ENCODE peak calls at places on chromosome 14, in five cellular contexts. One of them, this sample, is unnamed.
A peak's percentile ranks its signal among the peaks of the same experiment; 100 is the strongest.

GRCh38 chr14:59739794-59740193 is 130.8 kb downstream of the RTN1 start:
- DNase-seq in lower lobe of right lung: peak; percentile 56
- DNase-seq in foreskin fibroblast: no peak
- DNase-seq in HFFc6: no peak
- DNase-seq in endothelial cell: no peak
- DNase-seq in this sample: no peak

GRCh38 chr14:98816718-98817117 is 455.3 kb downstream of the BCL11B start:
- DNase-seq in lower lobe of right lung: no peak
- DNase-seq in foreskin fibroblast: no peak
- DNase-seq in HFFc6: no peak
- DNase-seq in endothelial cell: no peak
- DNase-seq in this sample: no peak

GRCh38 chr14:101126376-101127130 is 223.0 kb upstream of the RTL1 start:
- DNase-seq in lower lobe of right lung: no peak
- DNase-seq in foreskin fibroblast: no peak
- DNase-seq in HFFc6: no peak
- DNase-seq in endothelial cell: no peak
- DNase-seq in this sample: no peak

GRCh38 chr14:77245820-77246219 is 25.2 kb downstream of the NGB start:
- DNase-seq in lower lobe of right lung: no peak
- DNase-seq in foreskin fibroblast: no peak
- DNase-seq in HFFc6: no peak
- DNase-seq in endothelial cell: no peak
- DNase-seq in this sample: no peak

GRCh38 chr14:58587271-58587670 is 50.5 kb upstream of the DACT1 start:
- DNase-seq in lower lobe of right lung: no peak
- DNase-seq in foreskin fibroblast: peak; percentile 7
- DNase-seq in HFFc6: peak; percentile 57
- DNase-seq in endothelial cell: no peak
- DNase-seq in this sample: no peak

GRCh38 chr14:78142994-78143393 is 27.2 kb upstream of the NRXN3 start:
- DNase-seq in lower lobe of right lung: no peak
- DNase-seq in foreskin fibroblast: no peak
- DNase-seq in HFFc6: no peak
- DNase-seq in endothelial cell: no peak
- DNase-seq in this sample: no peak

GRCh38 chr14:101509730-101510371 is 51.4 kb upstream of the DIO3 start:
- DNase-seq in lower lobe of right lung: peak; percentile 26
- DNase-seq in foreskin fibroblast: no peak
- DNase-seq in HFFc6: no peak
- DNase-seq in endothelial cell: no peak
- DNase-seq in this sample: no peak

GRCh38 chr14:78202178-78202577 is 32.0 kb downstream of the NRXN3 start:
- DNase-seq in lower lobe of right lung: no peak
- DNase-seq in foreskin fibroblast: no peak
- DNase-seq in HFFc6: no peak
- DNase-seq in endothelial cell: no peak
- DNase-seq in this sample: no peak

GRCh38 chr14:105180598-105181528 is at the start of gene NUDT14:
- DNase-seq in lower lobe of right lung: peak; percentile 87
- DNase-seq in foreskin fibroblast: peak; percentile 46
- DNase-seq in HFFc6: peak; percentile 14
- DNase-seq in endothelial cell: peak; percentile 78
- DNase-seq in this sample: no peak

GRCh38 chr14:53458368-53458814 is 305.3 kb upstream of the DDHD1 start:
- DNase-seq in lower lobe of right lung: no peak
- DNase-seq in foreskin fibroblast: peak; percentile 44
- DNase-seq in HFFc6: peak; percentile 61
- DNase-seq in endothelial cell: no peak
- DNase-seq in this sample: peak; percentile 47

GRCh38 chr14:85934886-85935254 is 404.9 kb downstream of the FLRT2 start:
- DNase-seq in lower lobe of right lung: no peak
- DNase-seq in foreskin fibroblast: no peak
- DNase-seq in HFFc6: no peak
- DNase-seq in endothelial cell: no peak
- DNase-seq in this sample: no peak

GRCh38 chr14:28671425-28671824 is 95.2 kb upstream of the FOXG1 start:
- DNase-seq in lower lobe of right lung: no peak
- DNase-seq in foreskin fibroblast: peak; percentile 9
- DNase-seq in HFFc6: no peak
- DNase-seq in endothelial cell: no peak
- DNase-seq in this sample: no peak

GRCh38 chr14:96635850-96636249 is 133.7 kb downstream of the PAPOLA start:
- DNase-seq in lower lobe of right lung: no peak
- DNase-seq in foreskin fibroblast: no peak
- DNase-seq in HFFc6: no peak
- DNase-seq in endothelial cell: no peak
- DNase-seq in this sample: no peak

GRCh38 chr14:35205737-35206136 is 83.4 kb downstream of the PRORP start:
- DNase-seq in lower lobe of right lung: no peak
- DNase-seq in foreskin fibroblast: no peak
- DNase-seq in HFFc6: no peak
- DNase-seq in endothelial cell: no peak
- DNase-seq in this sample: no peak

GRCh38 chr14:58104808-58105207 is 47.2 kb downstream of the ARMH4 start:
- DNase-seq in lower lobe of right lung: no peak
- DNase-seq in foreskin fibroblast: peak; percentile 45
- DNase-seq in HFFc6: peak; percentile 74
- DNase-seq in endothelial cell: no peak
- DNase-seq in this sample: peak; percentile 49

GRCh38 chr14:52033131-52033642 is 35.7 kb downstream of the NID2 start:
- DNase-seq in lower lobe of right lung: no peak
- DNase-seq in foreskin fibroblast: peak; percentile 69
- DNase-seq in HFFc6: peak; percentile 65
- DNase-seq in endothelial cell: no peak
- DNase-seq in this sample: peak; percentile 75

GRCh38 chr14:67555518-67556090 is 22.5 kb downstream of the PLEKHH1 start:
- DNase-seq in lower lobe of right lung: no peak
- DNase-seq in foreskin fibroblast: no peak
- DNase-seq in HFFc6: no peak
- DNase-seq in endothelial cell: no peak
- DNase-seq in this sample: no peak

GRCh38 chr14:32201196-32201815 is 539 bp upstream of the RNU6-7 start:
- DNase-seq in lower lobe of right lung: peak; percentile 91
- DNase-seq in foreskin fibroblast: no peak
- DNase-seq in HFFc6: no peak
- DNase-seq in endothelial cell: peak; percentile 87
- DNase-seq in this sample: no peak

GRCh38 chr14:34252227-34252626 is 209.8 kb downstream of the SPTSSA start:
- DNase-seq in lower lobe of right lung: no peak
- DNase-seq in foreskin fibroblast: no peak
- DNase-seq in HFFc6: no peak
- DNase-seq in endothelial cell: no peak
- DNase-seq in this sample: no peak

GRCh38 chr14:20478915-20479314 is 9.7 kb downstream of the PNP start:
- DNase-seq in lower lobe of right lung: no peak
- DNase-seq in foreskin fibroblast: no peak
- DNase-seq in HFFc6: no peak
- DNase-seq in endothelial cell: no peak
- DNase-seq in this sample: no peak

GRCh38 chr14:50795127-50795526 is 35.8 kb downstream of the NIN start:
- DNase-seq in lower lobe of right lung: no peak
- DNase-seq in foreskin fibroblast: no peak
- DNase-seq in HFFc6: no peak
- DNase-seq in endothelial cell: no peak
- DNase-seq in this sample: no peak

GRCh38 chr14:26960049-26960688 is 362.3 kb upstream of the NOVA1 start:
- DNase-seq in lower lobe of right lung: no peak
- DNase-seq in foreskin fibroblast: no peak
- DNase-seq in HFFc6: no peak
- DNase-seq in endothelial cell: peak; percentile 6
- DNase-seq in this sample: no peak

GRCh38 chr14:44893535-44893934 is 68.2 kb downstream of the KLHL28 start:
- DNase-seq in lower lobe of right lung: no peak
- DNase-seq in foreskin fibroblast: no peak
- DNase-seq in HFFc6: no peak
- DNase-seq in endothelial cell: no peak
- DNase-seq in this sample: no peak

GRCh38 chr14:76923422-76924362 is 97.5 kb downstream of the LRRC74A start:
- DNase-seq in lower lobe of right lung: no peak
- DNase-seq in foreskin fibroblast: no peak
- DNase-seq in HFFc6: no peak
- DNase-seq in endothelial cell: no peak
- DNase-seq in this sample: no peak

GRCh38 chr14:61489002-61489401 is 167.6 kb downstream of the PRKCH start:
- DNase-seq in lower lobe of right lung: no peak
- DNase-seq in foreskin fibroblast: no peak
- DNase-seq in HFFc6: no peak
- DNase-seq in endothelial cell: no peak
- DNase-seq in this sample: no peak

GRCh38 chr14:102601378-102601925 is 9.0 kb downstream of the RCOR1 start:
- DNase-seq in lower lobe of right lung: no peak
- DNase-seq in foreskin fibroblast: no peak
- DNase-seq in HFFc6: no peak
- DNase-seq in endothelial cell: no peak
- DNase-seq in this sample: no peak

GRCh38 chr14:54570651-54571415 is 3.9 kb downstream of the SAMD4A start:
- DNase-seq in lower lobe of right lung: no peak
- DNase-seq in foreskin fibroblast: peak; percentile 83
- DNase-seq in HFFc6: peak; percentile 89
- DNase-seq in endothelial cell: no peak
- DNase-seq in this sample: no peak

GRCh38 chr14:54574528-54574927 is 7.6 kb downstream of the SAMD4A start:
- DNase-seq in lower lobe of right lung: no peak
- DNase-seq in foreskin fibroblast: no peak
- DNase-seq in HFFc6: no peak
- DNase-seq in endothelial cell: no peak
- DNase-seq in this sample: no peak

GRCh38 chr14:54568821-54569591 is 2.1 kb downstream of the SAMD4A start:
- DNase-seq in lower lobe of right lung: no peak
- DNase-seq in foreskin fibroblast: no peak
- DNase-seq in HFFc6: no peak
- DNase-seq in endothelial cell: no peak
- DNase-seq in this sample: no peak

GRCh38 chr14:54570047-54570446 is 3.1 kb downstream of the SAMD4A start:
- DNase-seq in lower lobe of right lung: no peak
- DNase-seq in foreskin fibroblast: no peak
- DNase-seq in HFFc6: no peak
- DNase-seq in endothelial cell: no peak
- DNase-seq in this sample: no peak

GRCh38 chr14:54572316-54572715 is 5.4 kb downstream of the SAMD4A start:
- DNase-seq in lower lobe of right lung: no peak
- DNase-seq in foreskin fibroblast: no peak
- DNase-seq in HFFc6: no peak
- DNase-seq in endothelial cell: peak; percentile 45
- DNase-seq in this sample: no peak
- TF ChIP-seq CTCF in lower lobe of right lung: peak; percentile 45
- TF ChIP-seq CTCF in foreskin fibroblast: peak; percentile 31
- TF ChIP-seq CTCF in HFFc6: peak; percentile 78
- TF ChIP-seq CTCF in endothelial cell: peak; percentile 78
- TF ChIP-seq CTCF in this sample: peak; percentile 53

GRCh38 chr14:71711619-71712018 is 220.6 kb upstream of the RGS6 start:
- DNase-seq in lower lobe of right lung: no peak
- DNase-seq in foreskin fibroblast: peak; percentile 92
- DNase-seq in HFFc6: peak; percentile 91
- DNase-seq in endothelial cell: no peak
- DNase-seq in this sample: no peak

GRCh38 chr14:71709076-71709475 is 223.2 kb upstream of the RGS6 start:
- DNase-seq in lower lobe of right lung: no peak
- DNase-seq in foreskin fibroblast: no peak
- DNase-seq in HFFc6: no peak
- DNase-seq in endothelial cell: no peak
- DNase-seq in this sample: no peak

GRCh38 chr14:71710001-71710400 is 222.2 kb upstream of the RGS6 start:
- DNase-seq in lower lobe of right lung: no peak
- DNase-seq in foreskin fibroblast: no peak
- DNase-seq in HFFc6: no peak
- DNase-seq in endothelial cell: no peak
- DNase-seq in this sample: no peak

GRCh38 chr14:71712478-71712877 is 219.8 kb upstream of the RGS6 start:
- DNase-seq in lower lobe of right lung: no peak
- DNase-seq in foreskin fibroblast: no peak
- DNase-seq in HFFc6: no peak
- DNase-seq in endothelial cell: no peak
- DNase-seq in this sample: no peak

DNA sequence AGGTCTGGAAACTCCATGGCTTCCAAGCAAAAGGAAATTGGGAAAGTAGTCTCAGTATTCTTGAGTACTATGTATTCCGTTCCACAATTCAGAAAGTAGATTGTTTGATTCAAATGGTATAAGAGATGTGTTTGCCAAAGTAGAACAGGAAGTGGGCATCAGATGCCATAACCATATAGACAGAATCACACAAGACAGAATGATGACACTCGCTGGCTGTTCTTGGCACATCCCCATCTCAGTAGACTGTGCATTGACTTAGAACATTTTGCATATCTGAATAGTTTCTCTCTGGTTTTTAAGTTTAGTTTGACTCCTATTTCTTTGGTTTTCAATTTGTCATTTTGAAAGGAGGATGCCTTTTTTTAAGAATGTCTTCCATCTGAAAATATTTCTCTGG is 221.1 kb upstream of the RGS6 start:
- DNase-seq in lower lobe of right lung: no peak
- DNase-seq in foreskin fibroblast: no peak
- DNase-seq in HFFc6: no peak
- DNase-seq in endothelial cell: no peak
- DNase-seq in this sample: no peak
- TF ChIP-seq CTCF in lower lobe of right lung: no peak
- TF ChIP-seq CTCF in foreskin fibroblast: no peak
- TF ChIP-seq CTCF in HFFc6: no peak
- TF ChIP-seq CTCF in endothelial cell: no peak
- TF ChIP-seq CTCF in this sample: no peak

DNA sequence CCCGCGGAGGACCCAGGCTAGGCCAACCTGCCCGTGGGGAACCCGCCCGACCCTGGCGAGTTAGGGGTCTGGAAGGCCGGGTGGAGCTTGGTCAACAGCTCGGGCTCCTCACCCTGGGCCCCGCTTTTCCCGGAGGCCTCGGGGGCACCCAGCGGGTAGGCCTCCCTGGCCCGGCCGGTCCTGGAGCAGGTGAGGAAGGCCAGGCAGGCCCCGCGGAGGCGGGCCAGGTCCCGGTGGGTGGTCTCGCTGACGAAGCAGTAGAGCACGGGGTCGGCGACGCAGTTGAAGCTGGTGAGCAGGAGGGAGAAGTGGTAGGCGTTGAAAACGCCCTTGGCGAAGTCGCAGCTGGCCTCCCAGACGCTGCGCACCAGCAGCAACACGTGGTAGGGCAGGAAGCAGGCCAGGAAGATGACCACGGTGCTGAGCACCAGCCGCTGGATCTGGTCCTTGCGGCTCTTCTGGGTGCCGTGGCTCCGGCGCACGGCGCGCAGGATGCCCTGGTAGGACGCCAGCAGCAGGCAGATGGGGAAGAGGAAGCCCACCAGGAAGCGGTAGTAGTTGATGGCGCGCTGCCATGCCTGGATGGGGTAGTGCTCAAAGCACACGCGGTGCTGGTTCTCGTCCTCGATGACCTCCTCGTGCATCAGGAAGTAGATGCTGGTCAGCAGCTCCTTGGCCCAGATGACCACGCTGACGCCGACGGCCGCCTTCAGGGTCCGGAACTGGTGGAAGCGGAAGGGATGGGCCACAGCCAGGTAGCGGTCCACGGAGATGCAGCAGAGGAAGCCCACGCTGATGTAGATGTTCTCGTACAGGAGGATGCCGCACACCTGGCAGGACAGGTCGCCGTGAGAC is 10.3 kb downstream of the GPR68 start:
- DNase-seq in lower lobe of right lung: peak; percentile 56
- DNase-seq in foreskin fibroblast: no peak
- DNase-seq in HFFc6: no peak
- DNase-seq in endothelial cell: no peak
- DNase-seq in this sample: no peak
- TF ChIP-seq CTCF in lower lobe of right lung: no peak
- TF ChIP-seq CTCF in foreskin fibroblast: no peak
- TF ChIP-seq CTCF in HFFc6: no peak
- TF ChIP-seq CTCF in endothelial cell: no peak
- TF ChIP-seq CTCF in this sample: no peak

GRCh38 chr14:100076133-100076532 is 10.9 kb downstream of the EVL start:
- DNase-seq in lower lobe of right lung: peak; percentile 71
- DNase-seq in foreskin fibroblast: peak; percentile 20
- DNase-seq in HFFc6: peak; percentile 41
- DNase-seq in endothelial cell: peak; percentile 19
- DNase-seq in this sample: no peak
- TF ChIP-seq CTCF in lower lobe of right lung: peak; percentile 45
- TF ChIP-seq CTCF in foreskin fibroblast: peak; percentile 42
- TF ChIP-seq CTCF in HFFc6: peak; percentile 65
- TF ChIP-seq CTCF in endothelial cell: peak; percentile 56
- TF ChIP-seq CTCF in this sample: peak; percentile 34

This sample was measured in HFF-Myc.